ENCODE peak calls at places on chromosomes 7 and 10, in eight cellular contexts. O is anterior cingulate cortex, F is ovary, M is non-pigmented ciliary epithelial cell, S is activated T-cell treated with anti-CD3 and anti-CD28 coated beads for 1 hour, A is NCI-H524, U is A549, I is nephron progenitor cell. V is an unnamed sample.

GRCh38 chr7:138396251-138397070 is 63.6 kb upstream of the TRIM24 start:
- DNase-seq in S (no peak), I (no peak), F (no peak), O (no peak), U (peak; percentile 19), A (peak; percentile 35), M (no peak), V (no peak)

GRCh38 chr10:55750458-55750857 is 610.6 kb downstream of the ZWINT start:
- DNase-seq in O (no peak), S (no peak), F (no peak), A (no peak), U (no peak), M (no peak), I (no peak), V (no peak)

GRCh38 chr10:22623624-22624263 is 90.6 kb downstream of the PIP4K2A start:
- DNase-seq in U (no peak), F (no peak), O (no peak), S (no peak), I (no peak), A (peak; percentile 78), M (no peak), V (no peak)

GRCh38 chr10:130742936-130743675 is 568.4 kb downstream of the TCERG1L start:
- DNase-seq in O (no peak), I (no peak), U (no peak), M (no peak), S (no peak), F (peak; percentile 2), A (no peak), V (no peak)

GRCh38 chr10:47253651-47254375 is 46.2 kb upstream of the GDF10 start:
- DNase-seq in I (no peak), F (no peak), M (no peak), S (no peak), U (no peak), A (no peak), O (no peak), V (no peak)

GRCh38 chr7:130930260-130930659 is 196.3 kb upstream of the KLF14 start:
- DNase-seq in F (no peak), S (no peak), O (no peak), U (peak; percentile 77), A (no peak), M (no peak), I (no peak), V (no peak)

GRCh38 chr7:39413866-39414668 is 152.1 kb upstream of the YAE1 start:
- DNase-seq in A (peak; percentile 39), I (peak; percentile 81), S (peak; percentile 5), U (peak; percentile 49), F (peak; percentile 42), M (no peak), O (no peak), V (peak; percentile 50)

GRCh38 chr10:132632091-132632561 is 94.5 kb downstream of the INPP5A start:
- DNase-seq in O (no peak), I (no peak), A (no peak), F (peak; percentile 51), M (no peak), U (no peak), S (no peak), V (no peak)

GRCh38 chr7:116689787-116690186 is 17.8 kb downstream of the MET start:
- DNase-seq in S (no peak), F (no peak), O (no peak), M (no peak), U (no peak), A (no peak), I (no peak), V (no peak)

GRCh38 chr10:15661574-15661973 is 58.1 kb downstream of the ITGA8 start:
- DNase-seq in O (no peak), M (no peak), I (no peak), S (no peak), U (no peak), F (no peak), A (no peak), V (no peak)

GRCh38 chr10:129848571-129849451 is 115.3 kb downstream of the EBF3 start:
- DNase-seq in U (no peak), O (no peak), F (no peak), I (no peak), A (no peak), M (no peak), S (no peak), V (no peak)

GRCh38 chr7:3065724-3066143 is 22.1 kb upstream of the CARD11 start:
- DNase-seq in A (no peak), O (no peak), U (peak; percentile 45), I (peak; percentile 56), S (peak; percentile 46), F (no peak), M (no peak), V (peak; percentile 5)

GRCh38 chr10:49407552-49408137 is 11.8 kb upstream of the DRGX start:
- DNase-seq in S (peak; percentile 73), F (peak; percentile 70), A (peak; percentile 34), I (peak; percentile 88), M (peak; percentile 36), O (peak; percentile 18), U (peak; percentile 62), V (no peak)

GRCh38 chr10:104318810-104319684 is 19.2 kb downstream of the ITPRIP start:
- DNase-seq in A (no peak), U (no peak), M (no peak), F (peak; percentile 85), O (no peak), I (no peak), S (no peak), V (no peak)

GRCh38 chr7:45663167-45663921 is 89.2 kb downstream of the ADCY1 start:
- DNase-seq in F (no peak), O (no peak), I (peak; percentile 27), S (no peak), U (peak; percentile 7), A (no peak), M (no peak), V (no peak)

GRCh38 chr10:101840102-101840684 is 3.4 kb downstream of the KCNIP2 start:
- DNase-seq in A (no peak), I (peak; percentile 30), O (peak; percentile 79), M (no peak), F (peak; percentile 36), U (no peak), S (no peak), V (no peak)

GRCh38 chr10:110547139-110547761 is 20.2 kb upstream of the SMC3 start:
- DNase-seq in U (peak; percentile 69), O (no peak), A (no peak), S (no peak), I (no peak), F (no peak), M (no peak), V (no peak)

GRCh38 chr10:27857616-27858015 is 112.0 kb upstream of the MKX start:
- DNase-seq in M (no peak), O (no peak), S (no peak), F (no peak), U (no peak), I (no peak), A (no peak), V (no peak)

GRCh38 chr7:135712182-135712782 is 15.7 kb downstream of the SLC13A4 start:
- DNase-seq in I (no peak), A (peak; percentile 16), O (no peak), F (no peak), S (no peak), M (no peak), U (no peak), V (no peak)

GRCh38 chr10:90969947-90970673 is 49.2 kb upstream of the ANKRD1 start:
- DNase-seq in F (no peak), O (no peak), S (no peak), M (no peak), U (peak; percentile 20), A (no peak), I (no peak), V (no peak)

GRCh38 chr7:1564603-1565022 is 5.2 kb downstream of the PSMG3 start:
- DNase-seq in S (no peak), O (no peak), U (peak; percentile 65), M (no peak), F (no peak), A (no peak), I (no peak), V (no peak)

GRCh38 chr10:12364559-12364958 is 15.2 kb downstream of the CAMK1D start:
- DNase-seq in U (no peak), O (no peak), A (no peak), I (no peak), F (no peak), M (no peak), S (no peak), V (no peak)

GRCh38 chr7:46852795-46853194 is 729.1 kb downstream of the TNS3 start:
- DNase-seq in O (no peak), A (no peak), S (no peak), I (no peak), M (no peak), U (no peak), F (no peak), V (no peak)

GRCh38 chr10:75234017-75234682 is 1.6 kb downstream of the COMTD1 start:
- DNase-seq in S (peak; percentile 97), I (peak; percentile 98), F (peak; percentile 95), U (peak; percentile 95), O (peak; percentile 15), A (no peak), M (peak; percentile 63), V (peak; percentile 24)

GRCh38 chr7:86876132-86876531 is 183.3 kb downstream of the ELAPOR2 start:
- DNase-seq in O (no peak), F (no peak), S (no peak), M (no peak), U (no peak), A (no peak), I (no peak), V (no peak)

GRCh38 chr10:14595526-14596182 is 179.0 kb downstream of the FAM107B start:
- DNase-seq in S (no peak), I (no peak), U (no peak), O (no peak), M (no peak), A (no peak), F (no peak), V (no peak)

GRCh38 chr10:28302012-28302667 is 724 bp downstream of the MPP7 start:
- DNase-seq in A (no peak), O (peak; percentile 44), S (no peak), M (no peak), U (no peak), F (no peak), I (peak; percentile 71), V (no peak)

GRCh38 chr10:93580824-93581223 is 14.4 kb downstream of the FFAR4 start:
- DNase-seq in A (no peak), I (peak; percentile 69), O (peak; percentile 66), U (peak; percentile 56), S (no peak), F (no peak), M (no peak), V (no peak)

V was measured in DMS 273 treated with DMSO at 0.1 percent for 48 hours.